ENCODE peak calls at places on chromosomes 12 and 14, in six cellular contexts. G is GM06990; I is anterior cingulate cortex; N is stimulated activated CD4-positive, alpha-beta T cell treated with anti-CD3 and anti-CD28 coated beads, Interleukin-2, amount 100 ng/mL, for 4 hours; F is astrocyte of the hippocampus; Z is CD8-positive, alpha-beta T cell. R is an unnamed sample.

GRCh38 chr14:38171197-38171596 is 36.5 kb upstream of the SSTR1 start:
- DNase-seq in Z (no peak), F (peak), N (no peak), I (no peak), G (no peak), R (no peak)

GRCh38 chr14:22492601-22493000 is 96.4 kb downstream of the DAD1 start:
- DNase-seq in F (no peak), G (no peak), Z (no peak), I (no peak), N (no peak), R (no peak)

GRCh38 chr14:58362798-58363412 is 32.8 kb upstream of the TOMM20L start:
- DNase-seq in G (no peak), I (no peak), Z (no peak), F (peak), N (no peak), R (peak)

GRCh38 chr14:88422036-88422435 is 36.6 kb downstream of the SPATA7 start:
- DNase-seq in Z (no peak), I (no peak), G (no peak), N (no peak), F (no peak), R (no peak)

GRCh38 chr12:9668141-9669018 is 1.1 kb upstream of the CLEC2D start:
- DNase-seq in F (peak), G (peak), Z (no peak), N (no peak), I (no peak), R (no peak)

GRCh38 chr12:95182868-95183415 is 34.3 kb downstream of the FGD6 start:
- DNase-seq in I (no peak), N (no peak), G (no peak), F (peak), Z (no peak), R (no peak)

GRCh38 chr12:133165776-133166175 is 15.5 kb upstream of the ZNF268 start:
- DNase-seq in N (no peak), Z (no peak), F (no peak), I (no peak), G (no peak), R (no peak)

GRCh38 chr12:31790759-31791158 is 61.9 kb upstream of the AMN1 start:
- DNase-seq in I (no peak), N (no peak), F (no peak), Z (no peak), G (no peak), R (peak)

GRCh38 chr12:71556471-71556870 is 107.2 kb downstream of the ZFC3H1 start:
- DNase-seq in G (no peak), F (peak), N (no peak), Z (no peak), I (no peak), R (no peak)

GRCh38 chr12:131012279-131013069 is 58.8 kb downstream of the ADGRD1 start:
- DNase-seq in Z (no peak), G (no peak), F (no peak), N (no peak), I (no peak), R (no peak)

GRCh38 chr14:21902561-21903199 is 229.1 kb upstream of the OR4E1 start:
- DNase-seq in Z (no peak), G (no peak), F (no peak), N (no peak), I (no peak), R (no peak)

GRCh38 chr12:42372154-42372791 is 46.3 kb downstream of the PPHLN1 start:
- DNase-seq in I (no peak), Z (no peak), N (peak), G (peak), F (peak), R (peak)

GRCh38 chr14:104788533-104788818 is 7.1 kb downstream of the AKT1 start:
- DNase-seq in I (no peak), N (no peak), Z (no peak), G (no peak), F (no peak), R (no peak)

GRCh38 chr12:103765322-103765721 is 75.7 kb downstream of the NT5DC3 start:
- DNase-seq in N (no peak), G (no peak), F (no peak), I (no peak), Z (no peak), R (no peak)

GRCh38 chr12:74317078-74317581 is 220.5 kb upstream of the ATXN7L3B start:
- DNase-seq in Z (no peak), I (peak), N (no peak), F (peak), G (no peak), R (peak)

GRCh38 chr12:43789941-43790340 is 16.2 kb downstream of the TWF1 start:
- DNase-seq in Z (no peak), F (peak), N (no peak), I (no peak), G (no peak), R (no peak)

R was measured in Jurkat, Clone E6-1.